ENCODE peak calls at places on chromosomes 5 and 9, in five cellular contexts. Q, G, R, M and S are unnamed samples.

GRCh38 chr9:107749787-107750444 is 260.3 kb upstream of the KLF4 start:
- DNase-seq in Q (peak), G (peak), R (no peak), M (no peak), S (peak)

GRCh38 chr5:162473051-162473714 is 405.6 kb downstream of the GABRG2 start:
- DNase-seq in Q (no peak), G (no peak), R (no peak), M (no peak), S (no peak)

GRCh38 chr5:16431482-16431881 is 34.1 kb downstream of the ZNF622 start:
- DNase-seq in Q (no peak), G (no peak), R (no peak), M (no peak), S (no peak)

GRCh38 chr9:132410642-132411041 is 631 bp downstream of the CFAP77 start:
- DNase-seq in Q (no peak), G (no peak), R (peak), M (peak), S (no peak)

GRCh38 chr5:123545506-123545905 is 33.5 kb downstream of the CSNK1G3 start:
- DNase-seq in Q (peak), G (no peak), R (peak), M (peak), S (no peak)

GRCh38 chr9:114348906-114349482 is 19.3 kb downstream of the ORM2 start:
- DNase-seq in Q (peak), G (peak), R (peak), M (peak), S (no peak)

GRCh38 chr9:115746496-115746895 is 407.1 kb upstream of the PAPPA start:
- DNase-seq in Q (no peak), G (no peak), R (no peak), M (no peak), S (no peak)

GRCh38 chr5:139863855-139864558 is 68.4 kb downstream of the PSD2 start:
- DNase-seq in Q (peak), G (peak), R (peak), M (peak), S (peak)

GRCh38 chr5:31581498-31582099 is 49.5 kb downstream of the C5orf22 start:
- DNase-seq in Q (peak), G (no peak), R (no peak), M (no peak), S (no peak)